ENCODE peak calls at places on chromosomes 12 and 14, in ten cellular contexts. Z is NCI-H460; Y is RPMI8226; O is neural crest cell; A is stimulated activated naive CD4-positive, alpha-beta T cell treated with Interleukin-2 at 50 U/mL for 16 hours; F is lung; K is naive thymus-derived CD8-positive, alpha-beta T cell; L is stimulated activated CD8-positive, alpha-beta memory T cell treated with anti-CD3 and anti-CD28 coated beads, Interleukin-7, amount 100 ng/mL, for 24 hours; V is GM12891; E is SK-N-DZ. X is an unnamed sample.

GRCh38 chr12:111638576-111638975 is 39.5 kb upstream of the ATXN2 start:
- DNase-seq in Z (no peak), E (no peak), K (no peak), L (no peak), V (no peak), O (no peak), A (no peak), F (no peak), Y (no peak), X (no peak)

GRCh38 chr12:71306808-71307207 is 132.8 kb upstream of the LGR5 start:
- DNase-seq in Z (no peak), V (no peak), Y (no peak), O (no peak), K (no peak), A (no peak), E (no peak), F (no peak), L (no peak), X (no peak)

GRCh38 chr14:56884617-56885016 is 74.3 kb upstream of the OTX2 start:
- DNase-seq in Z (no peak), L (no peak), Y (no peak), O (no peak), E (no peak), V (no peak), F (no peak), A (no peak), K (no peak), X (no peak)

GRCh38 chr12:95820096-95820703 is 29.6 kb upstream of the NTN4 start:
- DNase-seq in A (no peak), K (no peak), V (no peak), E (peak; percentile 10), F (no peak), O (no peak), L (no peak), Y (peak; percentile 49), Z (peak; percentile 73), X (no peak)

GRCh38 chr12:97552410-97553050 is 89.9 kb downstream of the RMST start:
- DNase-seq in L (no peak), F (no peak), V (no peak), Y (no peak), O (no peak), E (no peak), Z (no peak), A (no peak), K (no peak), X (no peak)

GRCh38 chr12:29168000-29168399 is 18.9 kb downstream of the FAR2 start:
- DNase-seq in Y (no peak), F (no peak), A (no peak), E (peak; percentile 77), V (no peak), L (no peak), Z (no peak), K (no peak), O (no peak), X (no peak)

GRCh38 chr14:59870277-59871165 is at the start of gene RTN1:
- DNase-seq in E (peak; percentile 66), O (peak; percentile 60), F (peak; percentile 61), V (peak; percentile 39), K (peak; percentile 24), Z (peak; percentile 68), Y (peak; percentile 10), L (no peak), A (no peak), X (no peak)

GRCh38 chr14:100850841-100851585 is 25.1 kb downstream of the MEG3 start:
- DNase-seq in A (peak; percentile 65), L (peak; percentile 78), F (peak; percentile 71), O (peak; percentile 32), V (peak; percentile 69), Z (peak; percentile 66), Y (peak; percentile 79), K (peak; percentile 69), E (no peak), X (no peak)

GRCh38 chr12:33427071-33427470 is 12.5 kb downstream of the SYT10 start:
- DNase-seq in Y (peak; percentile 6), L (no peak), O (no peak), K (no peak), E (peak; percentile 12), Z (no peak), A (no peak), F (no peak), V (no peak), X (no peak)

GRCh38 chr14:102574840-102575478 is 17.5 kb upstream of the RCOR1 start:
- DNase-seq in F (no peak), A (no peak), O (no peak), E (no peak), Z (no peak), K (no peak), L (no peak), V (no peak), Y (no peak), X (no peak)

GRCh38 chr14:103030741-103031565 is 26.4 kb downstream of the CDC42BPB start:
- DNase-seq in O (no peak), V (no peak), Z (no peak), Y (no peak), L (no peak), E (no peak), F (no peak), A (no peak), K (no peak), X (no peak)

GRCh38 chr12:90028620-90029051 is 320.0 kb upstream of the ATP2B1 start:
- DNase-seq in Z (no peak), E (peak; percentile 87), F (no peak), V (no peak), O (no peak), K (no peak), L (no peak), A (no peak), Y (no peak), X (no peak)

GRCh38 chr12:112852127-112852526 is 54.6 kb upstream of the OAS1 start:
- DNase-seq in V (no peak), A (no peak), F (no peak), Y (no peak), Z (no peak), K (no peak), O (no peak), E (peak; percentile 79), L (no peak), X (no peak)

GRCh38 chr12:122875590-122876220 is 20.2 kb downstream of the VPS37B start:
- DNase-seq in L (no peak), V (no peak), E (no peak), Z (no peak), Y (peak; percentile 71), A (peak; percentile 30), F (no peak), K (no peak), O (no peak), X (no peak)

GRCh38 chr12:102702447-102703114 is 214.5 kb downstream of the PAH start:
- DNase-seq in E (peak; percentile 36), L (no peak), Y (peak; percentile 33), K (peak; percentile 8), O (peak; percentile 34), A (no peak), F (peak; percentile 57), V (peak; percentile 9), Z (peak; percentile 45), X (no peak)

GRCh38 chr14:73462078-73462715 is 3.9 kb upstream of the NUMB start:
- DNase-seq in K (no peak), L (no peak), V (no peak), O (no peak), E (no peak), Y (peak; percentile 33), F (peak; percentile 74), Z (peak; percentile 83), A (no peak), X (no peak)

GRCh38 chr12:102120886-102121285 is 903 bp downstream of the PARPBP start:
- DNase-seq in Y (peak; percentile 11), Z (no peak), L (no peak), O (no peak), K (no peak), A (no peak), E (peak; percentile 21), V (no peak), F (no peak), X (no peak)

GRCh38 chr12:51904951-51905471 is 2.3 kb upstream of the ACVRL1 start:
- DNase-seq in F (no peak), Z (no peak), K (no peak), O (no peak), V (no peak), L (no peak), Y (no peak), A (no peak), E (no peak), X (no peak)

GRCh38 chr12:98464155-98464554 is 51.2 kb upstream of the TMPO start:
- DNase-seq in A (no peak), Y (no peak), K (no peak), F (no peak), V (no peak), Z (no peak), E (no peak), L (no peak), O (no peak), X (peak; percentile 84)

GRCh38 chr12:58888131-58888783 is 32.0 kb downstream of the LRIG3 start:
- DNase-seq in Z (peak; percentile 7), K (no peak), E (no peak), A (no peak), L (no peak), O (no peak), Y (no peak), V (no peak), F (no peak), X (no peak)

GRCh38 chr12:117134059-117134458 is 34.8 kb upstream of the TESC start:
- DNase-seq in F (no peak), A (peak; percentile 34), V (no peak), Y (no peak), O (no peak), L (peak; percentile 21), E (no peak), Z (no peak), K (peak; percentile 64), X (no peak)

GRCh38 chr14:52111583-52111982 is 42.7 kb upstream of the NID2 start:
- DNase-seq in Z (peak; percentile 94), K (no peak), O (no peak), Y (no peak), E (no peak), F (no peak), A (no peak), L (no peak), V (no peak), X (no peak)

GRCh38 chr14:72480465-72481243 is 413.2 kb downstream of the DPF3 start:
- DNase-seq in V (no peak), Z (no peak), O (no peak), K (no peak), A (no peak), F (no peak), L (no peak), E (no peak), Y (peak; percentile 13), X (no peak)

GRCh38 chr12:32198555-32198954 is 91.9 kb downstream of the BICD1 start:
- DNase-seq in E (no peak), V (no peak), F (no peak), K (no peak), Y (no peak), L (no peak), A (no peak), O (no peak), Z (peak; percentile 16), X (no peak)

GRCh38 chr12:123741937-123742572 is 20.0 kb upstream of the DNAH10 start:
- DNase-seq in Y (no peak), Z (no peak), F (no peak), A (no peak), O (no peak), V (no peak), K (peak; percentile 14), L (no peak), E (no peak), X (no peak)

GRCh38 chr12:117119592-117120198 is 20.5 kb upstream of the TESC start:
- DNase-seq in A (no peak), V (peak; percentile 44), F (no peak), Z (no peak), O (peak; percentile 20), Y (peak; percentile 54), K (peak; percentile 45), E (peak; percentile 77), L (no peak), X (no peak)

GRCh38 chr14:22178330-22178981 is 410.6 kb downstream of the DAD1 start:
- DNase-seq in Z (no peak), E (no peak), L (no peak), F (no peak), K (peak; percentile 26), Y (no peak), O (no peak), V (no peak), A (no peak), X (no peak)

GRCh38 chr12:91139981-91140659 is 28.8 kb upstream of the LUM start:
- DNase-seq in F (no peak), E (no peak), Z (no peak), K (no peak), V (no peak), L (no peak), O (no peak), Y (no peak), A (no peak), X (no peak)